ENCODE peak calls at places on chromosome 11, in ten cellular contexts. R is mucosa of descending colon; V is HFF-Myc; Q is activated gamma-delta T cell; P is stimulated activated CD4-positive, alpha-beta T cell treated with anti-CD3 and anti-CD28 coated beads, Interleukin-1b, Interleukin-23, amount 100 ng/mL, for 1 hour; M is transverse colon; N is naive thymus-derived CD8-positive, alpha-beta T cell; K is GF-D8; B is EL; U is iris pigment epithelial cell. Z is an unnamed sample.

GRCh38 chr11:9073826-9074225 is 17.6 kb downstream of the SCUBE2 start:
- DNase-seq in V (no peak), B (no peak), U (no peak), Q (no peak), R (no peak), M (no peak), P (no peak), N (no peak), K (no peak), Z (no peak)

GRCh38 chr11:122020902-122021301 is 95.1 kb downstream of the BLID start:
- DNase-seq in P (no peak), R (no peak), N (no peak), V (no peak), K (no peak), Q (no peak), M (no peak), U (no peak), B (peak; percentile 49), Z (no peak)

GRCh38 chr11:122215244-122215992 is 99.4 kb upstream of the BLID start:
- DNase-seq in V (peak; percentile 61), Q (no peak), N (no peak), K (peak; percentile 86), P (no peak), R (peak; percentile 57), M (peak; percentile 48), U (peak; percentile 88), B (peak; percentile 97), Z (no peak)

GRCh38 chr11:94800394-94800793 is 32.2 kb downstream of the AMOTL1 start:
- DNase-seq in M (no peak), B (no peak), K (no peak), U (no peak), R (no peak), P (no peak), Q (no peak), V (no peak), N (no peak), Z (no peak)

GRCh38 chr11:125211191-125211953 is 46.8 kb downstream of the PKNOX2 start:
- DNase-seq in K (no peak), P (no peak), N (no peak), V (no peak), Q (no peak), R (no peak), M (no peak), U (no peak), B (no peak), Z (no peak)

GRCh38 chr11:123174196-123175183 is 20.6 kb downstream of the CLMP start:
- DNase-seq in B (peak; percentile 98), Q (no peak), V (peak; percentile 92), K (no peak), R (no peak), M (peak; percentile 60), U (peak; percentile 95), P (no peak), N (no peak), Z (no peak)

GRCh38 chr11:10122337-10123197 is 171.5 kb downstream of the SBF2 start:
- DNase-seq in Q (no peak), K (no peak), R (no peak), M (no peak), P (no peak), B (peak; percentile 51), U (peak; percentile 76), N (no peak), V (no peak), Z (no peak)

GRCh38 chr11:65593518-65594414 is 1.8 kb downstream of the KCNK7 start:
- DNase-seq in P (no peak), Q (no peak), B (no peak), V (no peak), R (no peak), N (peak; percentile 59), K (no peak), M (peak; percentile 49), U (no peak), Z (no peak)

GRCh38 chr11:9714540-9714939 is 50.7 kb downstream of the SWAP70 start:
- DNase-seq in Q (no peak), M (no peak), U (peak; percentile 18), K (no peak), B (no peak), N (no peak), R (no peak), V (no peak), P (no peak), Z (no peak)

GRCh38 chr11:62984451-62984991 is at the start of gene SLC22A6:
- DNase-seq in B (no peak), V (no peak), P (no peak), K (no peak), M (no peak), R (no peak), U (no peak), Q (no peak), N (no peak), Z (no peak)

GRCh38 chr11:70871881-70872280 is 380.5 kb downstream of the SHANK2 start:
- DNase-seq in N (no peak), R (no peak), M (peak; percentile 18), Q (no peak), B (no peak), V (no peak), K (no peak), P (no peak), U (no peak), Z (no peak)

GRCh38 chr11:66877585-66877984 is 20.7 kb downstream of the LRFN4 start:
- DNase-seq in P (no peak), R (no peak), B (no peak), Q (no peak), M (no peak), N (no peak), U (peak; percentile 59), V (no peak), K (no peak), Z (no peak)

GRCh38 chr11:82883853-82884252 is 16.4 kb downstream of the PRCP start:
- DNase-seq in V (no peak), N (no peak), P (no peak), R (no peak), M (no peak), B (no peak), K (no peak), Q (no peak), U (no peak), Z (peak; percentile 81)

GRCh38 chr11:17798253-17798652 is 63.7 kb downstream of the KCNC1 start:
- DNase-seq in P (no peak), N (no peak), Q (no peak), B (no peak), K (no peak), R (no peak), U (no peak), V (no peak), M (no peak), Z (no peak)

GRCh38 chr11:46711288-46711687 is 7.7 kb upstream of the F2 start:
- DNase-seq in V (no peak), N (no peak), B (no peak), Q (no peak), P (no peak), K (no peak), M (no peak), R (no peak), U (peak; percentile 48), Z (no peak)

GRCh38 chr11:17479284-17480214 is 2.9 kb upstream of the ABCC8 start:
- DNase-seq in R (no peak), M (peak; percentile 41), N (no peak), K (no peak), Q (no peak), B (peak; percentile 31), U (peak; percentile 18), P (no peak), V (no peak), Z (no peak)

GRCh38 chr11:26011474-26011873 is 320.5 kb upstream of the ANO3 start:
- DNase-seq in Q (no peak), N (no peak), R (no peak), M (no peak), K (no peak), U (no peak), P (no peak), V (no peak), B (no peak), Z (no peak)

GRCh38 chr11:16418698-16419097 is 62.4 kb upstream of the SOX6 start:
- DNase-seq in V (no peak), U (no peak), B (no peak), P (no peak), N (no peak), R (no peak), K (no peak), Q (no peak), M (no peak), Z (no peak)

GRCh38 chr11:2257023-2257700 is 13.2 kb downstream of the ASCL2 start:
- DNase-seq in B (no peak), R (peak; percentile 57), U (no peak), M (no peak), V (no peak), N (no peak), P (no peak), K (no peak), Q (no peak), Z (no peak)

GRCh38 chr11:118873804-118874203 is 9.9 kb upstream of the CXCR5 start:
- DNase-seq in K (no peak), P (no peak), R (no peak), N (no peak), U (no peak), M (no peak), Q (no peak), V (no peak), B (no peak), Z (no peak)

GRCh38 chr11:94835571-94835970 is 67.4 kb downstream of the AMOTL1 start:
- DNase-seq in Q (no peak), N (no peak), V (no peak), R (no peak), U (peak; percentile 54), P (no peak), K (no peak), B (peak; percentile 39), M (no peak), Z (no peak)

GRCh38 chr11:27209562-27210005 is 153.4 kb downstream of the CCDC34 start:
- DNase-seq in V (peak; percentile 72), K (no peak), M (no peak), R (no peak), U (peak; percentile 94), Q (no peak), B (peak; percentile 96), N (no peak), P (no peak), Z (peak; percentile 45)

GRCh38 chr11:65798882-65799281 is 12.0 kb downstream of the OVOL1 start:
- DNase-seq in Q (no peak), M (no peak), N (no peak), B (no peak), V (no peak), R (no peak), P (no peak), K (no peak), U (no peak), Z (no peak)

GRCh38 chr11:78419327-78419726 is 1.7 kb upstream of the GAB2 start:
- DNase-seq in P (no peak), M (peak; percentile 48), B (peak; percentile 91), K (no peak), Q (no peak), V (no peak), U (peak; percentile 99), N (no peak), R (no peak), Z (peak; percentile 72)

GRCh38 chr11:126282742-126283591 is at the start of gene TIRAP:
- DNase-seq in Q (peak; percentile 50), U (peak; percentile 45), M (peak; percentile 76), B (peak; percentile 64), V (no peak), P (no peak), R (peak; percentile 84), K (peak; percentile 85), N (peak; percentile 76), Z (no peak)

Z was measured in pulmonary artery endothelial cell.